ENCODE peak calls at places on chromosomes 7 and 10, in seven cellular contexts. One of them, this sample, is unnamed.
A peak's percentile ranks its signal among the peaks of the same experiment; 100 is the strongest.

GRCh38 chr10:113335603-113336002 is 217.2 kb upstream of the HABP2 start:
- DNase-seq in AG04450: no peak
- DNase-seq in stomach: no peak
- DNase-seq in ovary: no peak
- DNase-seq in CD8-positive, alpha-beta T cell: no peak
- DNase-seq in astrocyte: peak; percentile 39
- DNase-seq in pancreas: no peak
- DNase-seq in this sample: no peak

GRCh38 chr10:126222736-126223511 is 165.4 kb downstream of the ADAM12 start:
- DNase-seq in astrocyte: peak; percentile 78
- DNase-seq in AG04450: no peak
- DNase-seq in CD8-positive, alpha-beta T cell: no peak
- DNase-seq in pancreas: no peak
- DNase-seq in stomach: no peak
- DNase-seq in ovary: no peak
- DNase-seq in this sample: no peak

GRCh38 chr7:7911339-7911738 is 57.3 kb upstream of the GLCCI1 start:
- DNase-seq in astrocyte: peak; percentile 97
- DNase-seq in stomach: no peak
- DNase-seq in AG04450: peak; percentile 53
- DNase-seq in ovary: no peak
- DNase-seq in pancreas: no peak
- DNase-seq in CD8-positive, alpha-beta T cell: no peak
- DNase-seq in this sample: no peak

GRCh38 chr7:84455788-84456187 is 261.2 kb upstream of the SEMA3A start:
- DNase-seq in AG04450: no peak
- DNase-seq in ovary: no peak
- DNase-seq in astrocyte: peak; percentile 31
- DNase-seq in CD8-positive, alpha-beta T cell: no peak
- DNase-seq in stomach: no peak
- DNase-seq in pancreas: no peak
- DNase-seq in this sample: no peak

GRCh38 chr7:71612011-71612410 is 480.1 kb downstream of the GALNT17 start:
- DNase-seq in CD8-positive, alpha-beta T cell: no peak
- DNase-seq in pancreas: no peak
- DNase-seq in AG04450: no peak
- DNase-seq in ovary: no peak
- DNase-seq in astrocyte: no peak
- DNase-seq in stomach: no peak
- DNase-seq in this sample: no peak

GRCh38 chr7:122543891-122544290 is 155.0 kb downstream of the RNF133 start:
- DNase-seq in astrocyte: no peak
- DNase-seq in AG04450: no peak
- DNase-seq in ovary: no peak
- DNase-seq in pancreas: no peak
- DNase-seq in stomach: no peak
- DNase-seq in CD8-positive, alpha-beta T cell: no peak
- DNase-seq in this sample: no peak

GRCh38 chr10:43878386-43878785 is 229.7 kb upstream of the ZNF32 start:
- DNase-seq in AG04450: no peak
- DNase-seq in pancreas: no peak
- DNase-seq in astrocyte: no peak
- DNase-seq in stomach: no peak
- DNase-seq in ovary: peak; percentile 11
- DNase-seq in CD8-positive, alpha-beta T cell: no peak
- DNase-seq in this sample: no peak

GRCh38 chr7:113128028-113128427 is 9.7 kb upstream of the SMIM30 start:
- DNase-seq in ovary: no peak
- DNase-seq in pancreas: no peak
- DNase-seq in astrocyte: peak; percentile 18
- DNase-seq in AG04450: no peak
- DNase-seq in stomach: no peak
- DNase-seq in CD8-positive, alpha-beta T cell: no peak
- DNase-seq in this sample: no peak

GRCh38 chr10:127845756-127846155 is 47.0 kb downstream of the CLRN3 start:
- DNase-seq in stomach: no peak
- DNase-seq in CD8-positive, alpha-beta T cell: no peak
- DNase-seq in astrocyte: no peak
- DNase-seq in pancreas: no peak
- DNase-seq in ovary: no peak
- DNase-seq in AG04450: no peak
- DNase-seq in this sample: no peak

GRCh38 chr10:59362991-59363390 is 642 bp upstream of the FAM13C start:
- DNase-seq in pancreas: peak; percentile 60
- DNase-seq in ovary: peak; percentile 82
- DNase-seq in astrocyte: peak; percentile 47
- DNase-seq in CD8-positive, alpha-beta T cell: no peak
- DNase-seq in stomach: peak; percentile 50
- DNase-seq in AG04450: no peak
- DNase-seq in this sample: peak; percentile 61

GRCh38 chr7:100472854-100473499 is 6.0 kb downstream of the TSC22D4 start:
- DNase-seq in CD8-positive, alpha-beta T cell: no peak
- DNase-seq in AG04450: no peak
- DNase-seq in stomach: no peak
- DNase-seq in ovary: peak; percentile 38
- DNase-seq in astrocyte: peak; percentile 21
- DNase-seq in pancreas: no peak
- DNase-seq in this sample: no peak

GRCh38 chr10:99689461-99689860 is 30.2 kb downstream of the ENTPD7 start:
- DNase-seq in AG04450: no peak
- DNase-seq in stomach: no peak
- DNase-seq in CD8-positive, alpha-beta T cell: no peak
- DNase-seq in astrocyte: peak; percentile 30
- DNase-seq in pancreas: no peak
- DNase-seq in ovary: no peak
- DNase-seq in this sample: no peak

GRCh38 chr7:34982371-34983019 is 54.8 kb downstream of the DPY19L1 start:
- DNase-seq in stomach: no peak
- DNase-seq in AG04450: no peak
- DNase-seq in ovary: no peak
- DNase-seq in pancreas: no peak
- DNase-seq in astrocyte: no peak
- DNase-seq in CD8-positive, alpha-beta T cell: no peak
- DNase-seq in this sample: no peak

GRCh38 chr7:46710927-46711326 is 789.9 kb upstream of the IGFBP3 start:
- DNase-seq in stomach: no peak
- DNase-seq in ovary: no peak
- DNase-seq in pancreas: no peak
- DNase-seq in astrocyte: no peak
- DNase-seq in CD8-positive, alpha-beta T cell: no peak
- DNase-seq in AG04450: no peak
- DNase-seq in this sample: no peak

GRCh38 chr10:71770255-71770654 is 3.1 kb downstream of the VSIR start:
- DNase-seq in CD8-positive, alpha-beta T cell: no peak
- DNase-seq in ovary: no peak
- DNase-seq in astrocyte: no peak
- DNase-seq in stomach: no peak
- DNase-seq in AG04450: no peak
- DNase-seq in pancreas: no peak
- DNase-seq in this sample: no peak

GRCh38 chr10:47438857-47439474 is 44.9 kb downstream of the ANXA8 start:
- DNase-seq in AG04450: peak; percentile 38
- DNase-seq in CD8-positive, alpha-beta T cell: no peak
- DNase-seq in ovary: no peak
- DNase-seq in pancreas: peak; percentile 61
- DNase-seq in stomach: peak; percentile 82
- DNase-seq in astrocyte: peak; percentile 62
- DNase-seq in this sample: peak; percentile 35

GRCh38 chr7:149869867-149870266 is 3.9 kb upstream of the ATP6V0E2 start:
- DNase-seq in ovary: no peak
- DNase-seq in stomach: no peak
- DNase-seq in AG04450: no peak
- DNase-seq in CD8-positive, alpha-beta T cell: no peak
- DNase-seq in pancreas: no peak
- DNase-seq in astrocyte: no peak
- DNase-seq in this sample: no peak

GRCh38 chr10:117167346-117168134 is 29.5 kb upstream of the VAX1 start:
- DNase-seq in astrocyte: no peak
- DNase-seq in AG04450: no peak
- DNase-seq in stomach: no peak
- DNase-seq in CD8-positive, alpha-beta T cell: no peak
- DNase-seq in ovary: no peak
- DNase-seq in pancreas: no peak
- DNase-seq in this sample: no peak

GRCh38 chr10:116271593-116272496 is 1.2 kb downstream of the GFRA1 start:
- DNase-seq in pancreas: peak; percentile 37
- DNase-seq in AG04450: no peak
- DNase-seq in stomach: no peak
- DNase-seq in astrocyte: no peak
- DNase-seq in CD8-positive, alpha-beta T cell: no peak
- DNase-seq in ovary: peak; percentile 36
- DNase-seq in this sample: no peak

GRCh38 chr7:27032843-27033242 is 63.0 kb downstream of the HOXA1 start:
- DNase-seq in AG04450: no peak
- DNase-seq in pancreas: no peak
- DNase-seq in ovary: no peak
- DNase-seq in astrocyte: peak; percentile 40
- DNase-seq in CD8-positive, alpha-beta T cell: no peak
- DNase-seq in stomach: no peak
- DNase-seq in this sample: no peak

GRCh38 chr7:33108931-33109757 is at the start of gene RP9:
- DNase-seq in AG04450: no peak
- DNase-seq in astrocyte: peak; percentile 36
- DNase-seq in CD8-positive, alpha-beta T cell: peak; percentile 56
- DNase-seq in pancreas: peak; percentile 46
- DNase-seq in stomach: peak; percentile 72
- DNase-seq in ovary: peak; percentile 66
- DNase-seq in this sample: peak; percentile 51

GRCh38 chr7:22640269-22640668 is 86.7 kb upstream of the IL6 start:
- DNase-seq in AG04450: no peak
- DNase-seq in ovary: no peak
- DNase-seq in astrocyte: no peak
- DNase-seq in stomach: no peak
- DNase-seq in CD8-positive, alpha-beta T cell: no peak
- DNase-seq in pancreas: no peak
- DNase-seq in this sample: no peak

DNA sequence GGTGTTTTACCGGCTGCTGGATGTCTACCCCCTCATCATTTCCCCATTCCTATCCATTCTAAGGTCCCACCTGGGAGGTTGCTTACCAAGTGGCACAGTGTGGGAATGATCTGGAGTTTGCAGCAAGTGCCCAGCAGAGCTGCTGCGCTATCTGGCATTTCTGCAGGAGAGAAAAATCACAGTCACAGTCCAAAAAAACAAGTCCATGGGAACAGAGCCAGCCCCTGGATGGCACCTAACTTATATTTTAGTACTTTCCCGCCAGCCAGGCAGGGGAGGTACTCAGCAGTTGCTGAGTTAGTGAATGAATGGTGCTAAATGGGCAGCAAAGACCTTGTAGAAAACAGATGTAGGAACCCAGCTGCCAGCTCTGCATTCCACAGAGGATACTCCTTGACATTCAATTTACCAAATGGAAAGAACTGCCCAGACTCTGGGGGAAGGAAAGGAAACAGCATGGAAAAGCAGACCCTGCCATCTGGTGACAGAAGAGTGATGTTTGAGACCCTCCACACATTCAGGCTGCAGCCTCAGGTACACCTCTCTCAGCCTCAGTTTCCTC is 54.5 kb downstream of the GSDME start:
- DNase-seq in AG04450: no peak
- DNase-seq in ovary: no peak
- DNase-seq in CD8-positive, alpha-beta T cell: no peak
- DNase-seq in pancreas: no peak
- DNase-seq in stomach: no peak
- DNase-seq in astrocyte: peak; percentile 28
- DNase-seq in this sample: peak; percentile 81
- H3K27ac ChIP-seq in AG04450: no peak overlapping the region
- H3K27ac ChIP-seq in ovary: no peak overlapping the region
- H3K27ac ChIP-seq in CD8-positive, alpha-beta T cell: no peak overlapping the region
- H3K27ac ChIP-seq in pancreas: no peak overlapping the region
- H3K27ac ChIP-seq in stomach: no peak overlapping the region
- H3K27ac ChIP-seq in astrocyte: no peak overlapping the region
- H3K27ac ChIP-seq in this sample: peak overlapping the region; percentile 78

DNA sequence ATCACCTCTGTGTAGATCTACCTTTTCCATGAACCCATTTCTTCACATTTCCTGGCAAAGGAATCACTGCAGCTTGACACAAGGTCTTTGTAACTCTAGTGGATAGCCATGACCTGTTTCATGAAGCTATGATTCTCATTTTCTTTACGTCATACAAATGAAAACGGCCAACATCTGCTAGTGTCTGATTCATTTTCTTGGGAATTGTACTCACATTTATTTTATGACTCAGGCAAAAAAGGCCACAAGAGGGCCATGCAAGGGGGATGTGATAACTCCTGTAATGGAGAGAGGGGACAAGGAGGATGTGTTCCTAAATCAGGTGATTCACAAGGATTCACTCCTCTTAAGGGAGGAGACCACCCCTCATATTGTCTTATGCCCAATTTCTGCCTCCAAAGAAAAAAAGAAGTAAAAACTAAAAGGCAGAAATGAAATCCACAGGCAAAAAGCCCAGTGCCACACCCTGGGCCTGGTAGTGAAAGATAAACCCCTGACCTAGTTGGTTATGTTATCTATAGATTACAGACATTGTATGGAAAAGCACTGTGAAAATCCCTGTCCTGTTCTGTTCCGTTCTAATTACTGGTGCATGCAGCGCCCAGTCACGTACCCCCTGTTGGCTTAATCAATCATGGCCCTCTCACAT is 249.9 kb downstream of the IPMK start:
- DNase-seq in stomach: no peak
- DNase-seq in AG04450: peak; percentile 76
- DNase-seq in ovary: no peak
- DNase-seq in pancreas: no peak
- DNase-seq in astrocyte: peak; percentile 96
- DNase-seq in CD8-positive, alpha-beta T cell: no peak
- DNase-seq in this sample: no peak
- TF ChIP-seq CTCF in stomach: no peak
- TF ChIP-seq CTCF in AG04450: peak; percentile 48
- TF ChIP-seq CTCF in ovary: no peak
- TF ChIP-seq CTCF in pancreas: no peak
- TF ChIP-seq CTCF in astrocyte: peak; percentile 22
- TF ChIP-seq CTCF in CD8-positive, alpha-beta T cell: no peak
- TF ChIP-seq CTCF in this sample: no peak

GRCh38 chr10:23452010-23452655 is 13.3 kb downstream of the OTUD1 start:
- DNase-seq in pancreas: no peak
- DNase-seq in ovary: no peak
- DNase-seq in AG04450: no peak
- DNase-seq in stomach: no peak
- DNase-seq in CD8-positive, alpha-beta T cell: no peak
- DNase-seq in astrocyte: no peak
- DNase-seq in this sample: no peak
- H3K4me3 ChIP-seq in pancreas: no peak overlapping the region
- H3K4me3 ChIP-seq in ovary: no peak overlapping the region
- H3K4me3 ChIP-seq in AG04450: no peak overlapping the region
- H3K4me3 ChIP-seq in stomach: no peak overlapping the region
- H3K4me3 ChIP-seq in CD8-positive, alpha-beta T cell: no peak overlapping the region
- H3K4me3 ChIP-seq in astrocyte: no peak overlapping the region
- H3K4me3 ChIP-seq in this sample: no peak overlapping the region

GRCh38 chr10:103123282-103124033 is 69.6 kb downstream of the NT5C2 start:
- DNase-seq in pancreas: no peak
- DNase-seq in AG04450: no peak
- DNase-seq in CD8-positive, alpha-beta T cell: no peak
- DNase-seq in ovary: no peak
- DNase-seq in stomach: no peak
- DNase-seq in astrocyte: no peak
- DNase-seq in this sample: no peak
- H3K27ac ChIP-seq in pancreas: no peak overlapping the region
- H3K27ac ChIP-seq in AG04450: no peak overlapping the region
- H3K27ac ChIP-seq in CD8-positive, alpha-beta T cell: no peak overlapping the region
- H3K27ac ChIP-seq in ovary: no peak overlapping the region
- H3K27ac ChIP-seq in stomach: no peak overlapping the region
- H3K27ac ChIP-seq in astrocyte: no peak overlapping the region
- H3K27ac ChIP-seq in this sample: no peak overlapping the region